ENCODE peak calls at places on chromosome 17, in nine cellular contexts. M is activated CD4-positive, alpha-beta T cell treated with anti-CD3 and anti-CD28 coated beads, Interleukin-2, amount 10 ng/mL, durations not matched to agents 7 days and 5 days; Q is left ventricle myocardium inferior; L is activated CD8-positive, alpha-beta memory T cell treated with anti-CD3 and anti-CD28 coated beads for 1 hour; Y is ovary; R is HS-27A; E is tibial artery; W is hepatic stellate cell; F is H54. Z is an unnamed sample.

GRCh38 chr17:48555183-48555615 is 10.3 kb upstream of the HOXB2 start:
- DNase-seq in M (no peak), R (no peak), Q (no peak), L (no peak), Y (no peak), W (peak; percentile 91), E (no peak), F (peak; percentile 95), Z (no peak)

GRCh38 chr17:19753049-19753444 is 4.9 kb upstream of the ALDH3A1 start:
- DNase-seq in F (peak; percentile 100), E (peak; percentile 76), L (no peak), M (no peak), R (peak; percentile 68), Q (peak; percentile 55), Y (no peak), W (no peak), Z (no peak)

GRCh38 chr17:41480136-41480535 is 815 bp downstream of the KRT35 start:
- DNase-seq in M (no peak), R (no peak), W (no peak), Q (no peak), E (no peak), L (no peak), F (no peak), Y (no peak), Z (no peak)

GRCh38 chr17:1998426-1998784 is 26.7 kb downstream of the RTN4RL1 start:
- DNase-seq in E (no peak), F (no peak), M (peak; percentile 17), Y (no peak), W (no peak), Q (no peak), L (no peak), R (no peak), Z (no peak)

GRCh38 chr17:35313875-35314409 is 59.5 kb downstream of the SLFN11 start:
- DNase-seq in Y (peak; percentile 32), F (no peak), L (peak; percentile 11), R (no peak), E (no peak), W (no peak), Q (peak; percentile 67), M (no peak), Z (no peak)

GRCh38 chr17:48478224-48479013 is 48.4 kb upstream of the SKAP1 start:
- DNase-seq in R (no peak), M (peak; percentile 44), W (no peak), Y (no peak), F (no peak), L (no peak), Q (no peak), E (no peak), Z (no peak)

GRCh38 chr17:80997471-80998387 is 6.1 kb downstream of the CHMP6 start:
- DNase-seq in F (peak; percentile 98), Y (no peak), W (no peak), L (no peak), R (no peak), E (no peak), M (no peak), Q (no peak), Z (no peak)

GRCh38 chr17:8192070-8192815 is 2.3 kb upstream of the BORCS6 start:
- DNase-seq in E (peak; percentile 93), W (peak; percentile 86), R (no peak), L (no peak), F (peak; percentile 78), Y (peak; percentile 74), M (peak; percentile 80), Q (peak; percentile 80), Z (peak; percentile 64)

GRCh38 chr17:75591722-75592302 is 4.2 kb downstream of the MYO15B start:
- DNase-seq in R (no peak), F (no peak), Q (no peak), L (no peak), E (no peak), W (no peak), M (no peak), Y (no peak), Z (no peak)

GRCh38 chr17:63042443-63042842 is 76.4 kb downstream of the TANC2 start:
- DNase-seq in L (no peak), E (no peak), W (no peak), R (no peak), Y (no peak), M (no peak), Q (no peak), F (no peak), Z (no peak)

GRCh38 chr17:35934760-35935159 is 4.2 kb upstream of the RDM1 start:
- DNase-seq in F (no peak), E (no peak), Y (no peak), L (no peak), W (no peak), Q (no peak), M (no peak), R (no peak), Z (no peak)

GRCh38 chr17:68733241-68734176 is 132.3 kb upstream of the FAM20A start:
- DNase-seq in R (no peak), Q (no peak), Y (peak; percentile 37), E (peak; percentile 56), F (no peak), L (no peak), W (no peak), M (no peak), Z (no peak)

GRCh38 chr17:73800893-73801292 is 156.6 kb upstream of the SDK2 start:
- DNase-seq in E (no peak), Q (no peak), Y (no peak), R (no peak), L (no peak), M (no peak), F (no peak), W (no peak), Z (no peak)

GRCh38 chr17:68498479-68499326 is 13.5 kb upstream of the PRKAR1A start:
- DNase-seq in Q (peak; percentile 55), R (no peak), L (no peak), W (no peak), E (no peak), F (no peak), M (no peak), Y (peak; percentile 74), Z (no peak)